ENCODE peak calls at places on chromosomes 6 and 20, in seven cellular contexts. One of them, this sample, is unnamed.

GRCh38 chr6:28258877-28259777 is at the start of gene NKAPL:
- DNase-seq in uterus: peak
- DNase-seq in heart left ventricle: peak
- DNase-seq in prostate gland: no peak
- DNase-seq in kidney: peak
- DNase-seq in heart right ventricle: peak
- DNase-seq in neuronal stem cell: no peak
- DNase-seq in this sample: peak

GRCh38 chr6:111985202-111985731 is 68.6 kb upstream of the CCN6 start:
- DNase-seq in uterus: no peak
- DNase-seq in heart left ventricle: no peak
- DNase-seq in prostate gland: peak
- DNase-seq in kidney: no peak
- DNase-seq in heart right ventricle: no peak
- DNase-seq in neuronal stem cell: no peak
- DNase-seq in this sample: no peak

GRCh38 chr6:14656676-14657075 is 539.1 kb downstream of the CD83 start:
- DNase-seq in uterus: no peak
- DNase-seq in heart left ventricle: no peak
- DNase-seq in prostate gland: no peak
- DNase-seq in kidney: no peak
- DNase-seq in heart right ventricle: no peak
- DNase-seq in neuronal stem cell: no peak
- DNase-seq in this sample: no peak

GRCh38 chr20:46541229-46541935 is 9.1 kb downstream of the OCSTAMP start:
- DNase-seq in uterus: no peak
- DNase-seq in heart left ventricle: no peak
- DNase-seq in prostate gland: no peak
- DNase-seq in kidney: no peak
- DNase-seq in heart right ventricle: no peak
- DNase-seq in neuronal stem cell: no peak
- DNase-seq in this sample: no peak

GRCh38 chr20:2150660-2151059 is 49.0 kb downstream of the STK35 start:
- DNase-seq in uterus: no peak
- DNase-seq in heart left ventricle: no peak
- DNase-seq in prostate gland: no peak
- DNase-seq in kidney: peak
- DNase-seq in heart right ventricle: no peak
- DNase-seq in neuronal stem cell: no peak
- DNase-seq in this sample: no peak

GRCh38 chr20:49418832-49419231 is 63.6 kb downstream of the KCNB1 start:
- DNase-seq in uterus: no peak
- DNase-seq in heart left ventricle: no peak
- DNase-seq in prostate gland: no peak
- DNase-seq in kidney: no peak
- DNase-seq in heart right ventricle: no peak
- DNase-seq in neuronal stem cell: no peak
- DNase-seq in this sample: no peak

GRCh38 chr20:48912065-48912464 is 9.4 kb upstream of the ARFGEF2 start:
- DNase-seq in uterus: no peak
- DNase-seq in heart left ventricle: no peak
- DNase-seq in prostate gland: no peak
- DNase-seq in kidney: no peak
- DNase-seq in heart right ventricle: no peak
- DNase-seq in neuronal stem cell: no peak
- DNase-seq in this sample: no peak

GRCh38 chr6:84773431-84774173 is 9.2 kb upstream of the TBX18 start:
- DNase-seq in uterus: no peak
- DNase-seq in heart left ventricle: peak
- DNase-seq in prostate gland: no peak
- DNase-seq in kidney: peak
- DNase-seq in heart right ventricle: peak
- DNase-seq in neuronal stem cell: peak
- DNase-seq in this sample: no peak

GRCh38 chr20:23339986-23340385 is 10.6 kb upstream of the NXT1 start:
- DNase-seq in uterus: no peak
- DNase-seq in heart left ventricle: no peak
- DNase-seq in prostate gland: no peak
- DNase-seq in kidney: no peak
- DNase-seq in heart right ventricle: no peak
- DNase-seq in neuronal stem cell: no peak
- DNase-seq in this sample: no peak

GRCh38 chr6:16585805-16586204 is 175.5 kb downstream of the ATXN1 start:
- DNase-seq in uterus: no peak
- DNase-seq in heart left ventricle: no peak
- DNase-seq in prostate gland: no peak
- DNase-seq in kidney: no peak
- DNase-seq in heart right ventricle: no peak
- DNase-seq in neuronal stem cell: no peak
- DNase-seq in this sample: no peak
- H3K27ac ChIP-seq in uterus: no peak
- H3K27ac ChIP-seq in heart left ventricle: no peak
- H3K27ac ChIP-seq in prostate gland: no peak
- H3K27ac ChIP-seq in kidney: peak
- H3K27ac ChIP-seq in heart right ventricle: no peak
- H3K27ac ChIP-seq in neuronal stem cell: no peak
- H3K27ac ChIP-seq in this sample: no peak

GRCh38 chr6:39992861-39993622 is 58.8 kb upstream of the MOCS1 start:
- DNase-seq in uterus: no peak
- DNase-seq in heart left ventricle: no peak
- DNase-seq in prostate gland: no peak
- DNase-seq in kidney: no peak
- DNase-seq in heart right ventricle: no peak
- DNase-seq in neuronal stem cell: no peak
- DNase-seq in this sample: no peak
- H3K4me3 ChIP-seq in uterus: no peak
- H3K4me3 ChIP-seq in heart left ventricle: no peak
- H3K4me3 ChIP-seq in prostate gland: no peak
- H3K4me3 ChIP-seq in kidney: no peak
- H3K4me3 ChIP-seq in heart right ventricle: no peak
- H3K4me3 ChIP-seq in neuronal stem cell: no peak
- H3K4me3 ChIP-seq in this sample: no peak

GRCh38 chr6:53119349-53119748 is 29.3 kb downstream of the GCM1 start:
- DNase-seq in uterus: no peak
- DNase-seq in heart left ventricle: no peak
- DNase-seq in prostate gland: no peak
- DNase-seq in kidney: no peak
- DNase-seq in heart right ventricle: no peak
- DNase-seq in neuronal stem cell: no peak
- DNase-seq in this sample: no peak
- H3K27ac ChIP-seq in uterus: no peak
- H3K27ac ChIP-seq in heart left ventricle: no peak
- H3K27ac ChIP-seq in prostate gland: no peak
- H3K27ac ChIP-seq in kidney: no peak
- H3K27ac ChIP-seq in heart right ventricle: no peak
- H3K27ac ChIP-seq in neuronal stem cell: no peak
- H3K27ac ChIP-seq in this sample: no peak

DNA sequence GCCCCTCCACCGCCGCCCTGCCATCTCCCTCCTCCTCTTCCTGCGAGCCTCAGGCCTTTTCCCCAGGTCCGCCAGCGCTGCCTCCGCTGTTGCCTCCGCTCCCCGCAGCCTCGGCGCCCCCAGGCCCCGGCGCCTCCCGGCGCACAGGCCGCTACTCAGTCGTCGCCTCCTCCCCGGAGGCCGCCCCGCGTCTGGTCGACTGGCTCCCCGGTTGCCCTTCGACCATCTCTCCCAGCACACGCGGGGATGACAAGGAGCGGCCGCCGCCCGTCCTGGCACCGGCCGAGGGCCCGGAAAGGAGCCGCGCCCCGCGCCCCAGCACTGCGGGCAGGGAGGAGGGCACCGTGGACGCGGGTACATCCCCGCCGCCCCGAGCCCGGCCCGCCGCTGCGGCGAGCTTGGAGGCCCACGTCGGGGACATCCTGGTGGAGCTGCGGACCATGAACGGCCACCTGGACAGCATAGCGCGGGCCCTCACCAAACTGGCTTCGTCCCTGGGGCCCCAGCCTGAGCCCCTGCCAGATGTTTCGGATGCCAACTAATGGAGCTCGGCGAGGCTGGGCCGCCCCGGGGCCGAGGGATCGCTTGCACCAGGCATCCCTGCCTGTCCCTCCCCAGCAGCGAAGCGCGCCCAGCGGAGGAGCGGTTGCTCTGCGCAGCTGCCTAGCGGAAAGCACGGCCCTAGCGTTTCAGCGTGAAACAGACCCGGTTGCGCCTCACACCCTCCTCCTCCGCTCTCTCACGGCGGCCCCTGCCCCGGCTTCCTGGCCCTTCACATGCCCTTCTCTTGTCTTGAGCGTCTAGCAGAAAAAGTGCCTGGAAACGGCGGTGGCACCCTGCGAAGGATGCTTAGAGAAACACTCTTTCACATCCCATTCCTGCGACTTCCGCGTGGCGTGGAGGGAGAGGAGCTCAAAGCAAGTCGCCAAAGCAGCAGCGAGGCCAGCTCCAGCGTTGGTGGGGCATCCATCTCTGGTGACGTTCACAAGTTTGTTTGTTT is 285.7 kb upstream of the SUPT3H start:
- DNase-seq in uterus: no peak
- DNase-seq in heart left ventricle: peak
- DNase-seq in prostate gland: no peak
- DNase-seq in kidney: peak
- DNase-seq in heart right ventricle: peak
- DNase-seq in neuronal stem cell: peak
- DNase-seq in this sample: no peak
- H3K4me3 ChIP-seq in uterus: peak
- H3K4me3 ChIP-seq in heart left ventricle: peak
- H3K4me3 ChIP-seq in prostate gland: no peak
- H3K4me3 ChIP-seq in kidney: no peak
- H3K4me3 ChIP-seq in heart right ventricle: peak
- H3K4me3 ChIP-seq in neuronal stem cell: no peak
- H3K4me3 ChIP-seq in this sample: peak

This sample was measured in effector memory CD4-positive, alpha-beta T cell.